ENCODE peak calls at places on chromosomes 16 and 17, in five cellular contexts. R is prostate gland; P is central memory CD4-positive, alpha-beta T cell; E is CD4-positive, alpha-beta memory T cell; T is SHP77. G is an unnamed sample.

GRCh38 chr16:21704733-21705132 is 41.0 kb downstream of the OTOA start:
- DNase-seq in E (no peak), T (no peak), R (no peak), P (no peak), G (no peak)

GRCh38 chr17:28467456-28468025 is 5.9 kb upstream of the SLC13A2 start:
- DNase-seq in E (no peak), R (no peak), P (no peak), T (no peak), G (no peak)

GRCh38 chr17:32275060-32276042 is 9.7 kb downstream of the RHBDL3 start:
- DNase-seq in R (no peak), T (peak; percentile 69), E (no peak), P (no peak), G (no peak)

GRCh38 chr16:57106767-57107166 is 14.4 kb downstream of the CPNE2 start:
- DNase-seq in T (no peak), E (no peak), R (no peak), P (no peak), G (no peak)

GRCh38 chr17:27651411-27652345 is 20.7 kb downstream of the LGALS9 start:
- DNase-seq in P (peak; percentile 39), R (peak; percentile 43), E (peak; percentile 56), T (no peak), G (peak; percentile 66)

GRCh38 chr16:55955845-55956244 is 80.7 kb upstream of the CES5A start:
- DNase-seq in T (no peak), P (no peak), R (no peak), E (no peak), G (no peak)

GRCh38 chr17:57921342-57921741 is 33.9 kb downstream of the CUEDC1 start:
- DNase-seq in P (no peak), R (no peak), E (no peak), T (no peak), G (no peak)

GRCh38 chr16:66388350-66389139 is 22.1 kb downstream of the CDH5 start:
- DNase-seq in E (no peak), T (no peak), P (no peak), R (no peak), G (no peak)

GRCh38 chr16:76683051-76683450 is 405.9 kb downstream of the CNTNAP4 start:
- DNase-seq in R (no peak), P (no peak), E (no peak), T (no peak), G (no peak)

GRCh38 chr16:9012848-9013507 is 49.3 kb upstream of the USP7 start:
- DNase-seq in R (no peak), E (no peak), T (no peak), P (no peak), G (no peak)

GRCh38 chr17:17539591-17539990 is 43.4 kb upstream of the RASD1 start:
- DNase-seq in E (no peak), T (no peak), P (no peak), R (no peak), G (no peak)

GRCh38 chr17:55264273-55264639 is 504 bp upstream of the HLF start:
- DNase-seq in R (no peak), T (no peak), P (peak; percentile 14), E (no peak), G (no peak)

GRCh38 chr17:80116923-80117380 is 15.6 kb downstream of the GAA start:
- DNase-seq in P (no peak), T (no peak), R (no peak), E (no peak), G (no peak)

GRCh38 chr16:27408012-27408601 is 6.1 kb downstream of the IL21R start:
- DNase-seq in E (no peak), R (no peak), T (no peak), P (peak; percentile 13), G (no peak)

GRCh38 chr16:4392382-4393242 is 21.0 kb downstream of the VASN start:
- DNase-seq in R (no peak), P (no peak), T (peak; percentile 79), E (no peak), G (no peak)

GRCh38 chr16:19717781-19718623 is at the start of the genes IQCK and KNOP1:
- DNase-seq in T (peak; percentile 72), E (peak; percentile 90), P (peak; percentile 87), R (peak; percentile 84), G (peak; percentile 89)

GRCh38 chr17:34156401-34156740 is 98.7 kb upstream of the CCL2 start:
- DNase-seq in T (no peak), R (no peak), E (no peak), P (no peak), G (no peak)